ENCODE peak calls at places on chromosomes 13 and 19, in eight cellular contexts. N, I, Z, R, C, B, U and L are unnamed samples.

GRCh38 chr19:14686411-14686810 is 3.4 kb upstream of the ZNF333 start:
- DNase-seq in N (no peak), R (no peak), Z (no peak), B (no peak), U (no peak), I (no peak), C (no peak), L (no peak)

GRCh38 chr13:113373811-113374485 is 10.0 kb upstream of the GRTP1 start:
- DNase-seq in B (no peak), R (no peak), C (no peak), Z (no peak), N (no peak), I (no peak), U (no peak), L (no peak)

GRCh38 chr19:24086974-24087595 is at the start of gene ZNF254:
- DNase-seq in Z (peak; percentile 48), U (peak; percentile 92), N (peak; percentile 89), R (peak; percentile 85), I (peak; percentile 79), B (peak; percentile 97), C (peak; percentile 73), L (peak; percentile 33)

GRCh38 chr13:80341098-80341701 is at the start of gene SPRY2:
- DNase-seq in R (peak; percentile 93), U (peak; percentile 84), N (peak; percentile 77), Z (no peak), B (peak; percentile 96), I (peak; percentile 93), C (peak; percentile 87), L (peak; percentile 77)

GRCh38 chr19:18629166-18630088 is 7.4 kb upstream of the KLHL26 start:
- DNase-seq in Z (no peak), I (no peak), B (peak; percentile 37), R (no peak), N (no peak), C (peak; percentile 56), U (no peak), L (no peak)

GRCh38 chr19:13060233-13060963 is 42.3 kb downstream of the LYL1 start:
- DNase-seq in R (no peak), C (no peak), I (peak; percentile 33), B (peak; percentile 72), N (no peak), U (no peak), Z (no peak), L (no peak)

GRCh38 chr19:58021541-58022282 is 12.1 kb upstream of the ZSCAN1 start:
- DNase-seq in I (no peak), R (no peak), N (no peak), U (no peak), C (no peak), B (peak; percentile 80), Z (no peak), L (no peak)

GRCh38 chr13:38173403-38173802 is 176.2 kb upstream of the UFM1 start:
- DNase-seq in I (no peak), U (no peak), Z (no peak), R (no peak), B (no peak), C (no peak), N (no peak), L (no peak)

GRCh38 chr19:47860602-47861297 is 1.7 kb downstream of the TPRX2 start:
- DNase-seq in N (no peak), B (no peak), I (no peak), Z (no peak), C (no peak), U (no peak), R (no peak), L (no peak)

GRCh38 chr13:75415720-75416119 is 66.2 kb downstream of the TBC1D4 start:
- DNase-seq in U (peak; percentile 43), R (peak; percentile 22), N (peak; percentile 59), I (no peak), C (no peak), Z (no peak), B (no peak), L (peak; percentile 31)

GRCh38 chr19:56667311-56667870 is 4.2 kb downstream of the ZNF835 start:
- DNase-seq in N (no peak), B (no peak), R (no peak), C (no peak), U (no peak), Z (no peak), I (no peak), L (no peak)

GRCh38 chr19:37594982-37595382 is 306 bp downstream of the ZNF540 start:
- DNase-seq in U (peak; percentile 28), R (peak; percentile 15), C (peak; percentile 37), N (no peak), Z (peak; percentile 44), B (peak; percentile 74), I (peak; percentile 55), L (no peak)

GRCh38 chr13:109215377-109215776 is 571.0 kb downstream of the IRS2 start:
- DNase-seq in R (no peak), C (no peak), N (no peak), I (no peak), U (no peak), B (no peak), Z (no peak), L (no peak)

GRCh38 chr19:18443406-18443805 is 5.5 kb upstream of the ISYNA1 start:
- DNase-seq in B (no peak), I (no peak), R (no peak), Z (no peak), N (no peak), U (no peak), C (no peak), L (no peak)

GRCh38 chr19:15195381-15195964 is 5.3 kb downstream of the NOTCH3 start:
- DNase-seq in R (no peak), N (no peak), U (no peak), C (no peak), B (no peak), Z (no peak), I (no peak), L (no peak)

GRCh38 chr19:33358408-33358807 is 15.1 kb upstream of the CEBPG start:
- DNase-seq in B (no peak), N (no peak), U (no peak), Z (no peak), I (no peak), R (no peak), C (no peak), L (no peak)

GRCh38 chr13:35630551-35631275 is 154.2 kb upstream of the MAB21L1 start:
- DNase-seq in B (peak; percentile 47), U (peak; percentile 23), N (peak; percentile 20), I (no peak), C (no peak), R (peak; percentile 56), Z (no peak), L (peak; percentile 17)

GRCh38 chr19:41397086-41398041 is at the start of the genes BCKDHA and EXOSC5:
- DNase-seq in N (peak; percentile 100), C (peak; percentile 94), R (peak; percentile 100), U (peak; percentile 99), B (peak; percentile 100), I (peak; percentile 95), Z (peak; percentile 97), L (peak; percentile 100)

GRCh38 chr19:48999481-49000325 is 6.0 kb downstream of the RUVBL2 start:
- DNase-seq in Z (peak; percentile 69), R (no peak), B (peak; percentile 62), C (no peak), U (no peak), N (peak; percentile 57), I (no peak), L (no peak)

GRCh38 chr13:100594731-100595130 is 6.1 kb upstream of the GGACT start:
- DNase-seq in C (no peak), Z (no peak), R (no peak), N (no peak), B (no peak), U (no peak), I (no peak), L (no peak)